ENCODE peak calls at places on chromosomes 4 and X, in six cellular contexts. One of them, this sample, is unnamed.

GRCh38 chrX:16827225-16827624 is 41.0 kb downstream of the TXLNG start:
- DNase-seq in OCI-LY7: no peak
- DNase-seq in IMR-90: peak; percentile 65
- DNase-seq in PC-3: no peak
- DNase-seq in hepatocyte: no peak
- DNase-seq in osteoblast: no peak
- DNase-seq in this sample: peak; percentile 82

GRCh38 chr4:145481164-145481941 is at the start of gene SMAD1:
- DNase-seq in OCI-LY7: peak; percentile 76
- DNase-seq in osteoblast: peak; percentile 96
- DNase-seq in PC-3: peak; percentile 81
- DNase-seq in hepatocyte: peak; percentile 91
- DNase-seq in IMR-90: peak; percentile 82
- DNase-seq in this sample: peak; percentile 87

GRCh38 chr4:145912391-145912790 is 26.2 kb downstream of the ZNF827 start:
- DNase-seq in osteoblast: no peak
- DNase-seq in IMR-90: no peak
- DNase-seq in OCI-LY7: no peak
- DNase-seq in PC-3: no peak
- DNase-seq in hepatocyte: no peak
- DNase-seq in this sample: peak; percentile 7

GRCh38 chr4:147723316-147723715 is 8.6 kb upstream of the ARHGAP10 start:
- DNase-seq in OCI-LY7: no peak
- DNase-seq in hepatocyte: peak; percentile 82
- DNase-seq in osteoblast: peak; percentile 65
- DNase-seq in PC-3: no peak
- DNase-seq in IMR-90: no peak
- DNase-seq in this sample: no peak

GRCh38 chr4:176287546-176287945 is 18.5 kb upstream of the ASB5 start:
- DNase-seq in IMR-90: no peak
- DNase-seq in hepatocyte: no peak
- DNase-seq in osteoblast: no peak
- DNase-seq in PC-3: no peak
- DNase-seq in OCI-LY7: no peak
- DNase-seq in this sample: no peak

GRCh38 chr4:108559911-108560310 is 60.5 kb upstream of the RPL34 start:
- DNase-seq in osteoblast: no peak
- DNase-seq in IMR-90: no peak
- DNase-seq in hepatocyte: no peak
- DNase-seq in PC-3: no peak
- DNase-seq in OCI-LY7: no peak
- DNase-seq in this sample: no peak

GRCh38 chr4:6335040-6335590 is 65.5 kb downstream of the WFS1 start:
- DNase-seq in hepatocyte: no peak
- DNase-seq in IMR-90: no peak
- DNase-seq in PC-3: no peak
- DNase-seq in osteoblast: peak; percentile 69
- DNase-seq in OCI-LY7: no peak
- DNase-seq in this sample: no peak

GRCh38 chrX:107565916-107566602 is 62.3 kb upstream of the PRPS1 start:
- DNase-seq in osteoblast: no peak
- DNase-seq in OCI-LY7: no peak
- DNase-seq in hepatocyte: peak; percentile 72
- DNase-seq in PC-3: peak; percentile 46
- DNase-seq in IMR-90: peak; percentile 70
- DNase-seq in this sample: peak; percentile 51

GRCh38 chr4:55321707-55322264 is 24.3 kb upstream of the SRD5A3 start:
- DNase-seq in osteoblast: no peak
- DNase-seq in hepatocyte: peak; percentile 87
- DNase-seq in PC-3: peak; percentile 98
- DNase-seq in IMR-90: peak; percentile 76
- DNase-seq in OCI-LY7: peak; percentile 70
- DNase-seq in this sample: peak; percentile 63

GRCh38 chrX:134538316-134538715 is 78.4 kb downstream of the HPRT1 start:
- DNase-seq in PC-3: no peak
- DNase-seq in osteoblast: no peak
- DNase-seq in hepatocyte: no peak
- DNase-seq in IMR-90: no peak
- DNase-seq in OCI-LY7: no peak
- DNase-seq in this sample: no peak

GRCh38 chr4:163167333-163167626 is 590 bp upstream of the NAF1 start:
- DNase-seq in hepatocyte: peak; percentile 20
- DNase-seq in OCI-LY7: peak; percentile 3
- DNase-seq in PC-3: no peak
- DNase-seq in IMR-90: peak; percentile 23
- DNase-seq in osteoblast: no peak
- DNase-seq in this sample: no peak

GRCh38 chr4:162163892-162164759 is at the start of gene FSTL5:
- DNase-seq in IMR-90: peak; percentile 2
- DNase-seq in PC-3: peak; percentile 53
- DNase-seq in OCI-LY7: no peak
- DNase-seq in hepatocyte: peak; percentile 89
- DNase-seq in osteoblast: no peak
- DNase-seq in this sample: peak; percentile 82

GRCh38 chr4:146957252-146957651 is 11.6 kb upstream of the TTC29 start:
- DNase-seq in hepatocyte: no peak
- DNase-seq in IMR-90: peak; percentile 85
- DNase-seq in OCI-LY7: no peak
- DNase-seq in PC-3: peak; percentile 78
- DNase-seq in osteoblast: no peak
- DNase-seq in this sample: peak; percentile 77

GRCh38 chrX:40755291-40756249 is 20.2 kb upstream of the MED14 start:
- DNase-seq in osteoblast: no peak
- DNase-seq in hepatocyte: no peak
- DNase-seq in IMR-90: peak; percentile 39
- DNase-seq in PC-3: no peak
- DNase-seq in OCI-LY7: no peak
- DNase-seq in this sample: no peak

GRCh38 chr4:94352996-94353395 is 10.4 kb upstream of the HPGDS start:
- DNase-seq in osteoblast: no peak
- DNase-seq in IMR-90: no peak
- DNase-seq in PC-3: no peak
- DNase-seq in OCI-LY7: no peak
- DNase-seq in hepatocyte: no peak
- DNase-seq in this sample: no peak

GRCh38 chrX:2474963-2475726 is 25.6 kb downstream of the DHRSX start:
- DNase-seq in osteoblast: no peak
- DNase-seq in IMR-90: no peak
- DNase-seq in OCI-LY7: no peak
- DNase-seq in hepatocyte: no peak
- DNase-seq in PC-3: no peak
- DNase-seq in this sample: no peak

GRCh38 chr4:40976343-40976742 is 226.6 kb downstream of the NSUN7 start:
- DNase-seq in PC-3: peak; percentile 79
- DNase-seq in IMR-90: peak; percentile 70
- DNase-seq in OCI-LY7: peak; percentile 75
- DNase-seq in osteoblast: no peak
- DNase-seq in hepatocyte: peak; percentile 72
- DNase-seq in this sample: peak; percentile 42

GRCh38 chr4:62135565-62136156 is 935.5 kb downstream of the ADGRL3 start:
- DNase-seq in osteoblast: no peak
- DNase-seq in IMR-90: no peak
- DNase-seq in OCI-LY7: no peak
- DNase-seq in PC-3: peak; percentile 72
- DNase-seq in hepatocyte: no peak
- DNase-seq in this sample: no peak

GRCh38 chrX:109848451-109849050 is 115.5 kb upstream of the ACSL4 start:
- DNase-seq in osteoblast: no peak
- DNase-seq in IMR-90: no peak
- DNase-seq in PC-3: no peak
- DNase-seq in hepatocyte: no peak
- DNase-seq in OCI-LY7: no peak
- DNase-seq in this sample: no peak

GRCh38 chrX:47366051-47366722 is 4.2 kb upstream of the ZNF157 start:
- DNase-seq in IMR-90: peak; percentile 57
- DNase-seq in PC-3: peak; percentile 43
- DNase-seq in hepatocyte: peak; percentile 71
- DNase-seq in OCI-LY7: peak; percentile 93
- DNase-seq in osteoblast: peak; percentile 82
- DNase-seq in this sample: peak; percentile 72

GRCh38 chr4:155120536-155120935 is 87.9 kb upstream of the NPY2R start:
- DNase-seq in OCI-LY7: no peak
- DNase-seq in PC-3: no peak
- DNase-seq in hepatocyte: no peak
- DNase-seq in osteoblast: no peak
- DNase-seq in IMR-90: no peak
- DNase-seq in this sample: no peak

GRCh38 chr4:94590493-94590892 is 138.8 kb downstream of the PDLIM5 start:
- DNase-seq in IMR-90: no peak
- DNase-seq in osteoblast: no peak
- DNase-seq in OCI-LY7: no peak
- DNase-seq in PC-3: no peak
- DNase-seq in hepatocyte: no peak
- DNase-seq in this sample: no peak

GRCh38 chr4:177386416-177386815 is 55.8 kb downstream of the AGA start:
- DNase-seq in hepatocyte: no peak
- DNase-seq in OCI-LY7: no peak
- DNase-seq in PC-3: no peak
- DNase-seq in IMR-90: no peak
- DNase-seq in osteoblast: no peak
- DNase-seq in this sample: no peak

GRCh38 chr4:94757192-94758140 is at the start of gene BMPR1B:
- DNase-seq in IMR-90: peak; percentile 67
- DNase-seq in OCI-LY7: no peak
- DNase-seq in PC-3: peak; percentile 65
- DNase-seq in hepatocyte: peak; percentile 62
- DNase-seq in osteoblast: no peak
- DNase-seq in this sample: peak; percentile 65

GRCh38 chr4:20251796-20252655 is at the start of gene SLIT2:
- DNase-seq in OCI-LY7: no peak
- DNase-seq in hepatocyte: peak; percentile 92
- DNase-seq in PC-3: peak; percentile 82
- DNase-seq in osteoblast: peak; percentile 98
- DNase-seq in IMR-90: peak; percentile 68
- DNase-seq in this sample: peak; percentile 55

GRCh38 chr4:33940281-33940680 is 2304.0 kb downstream of the ARAP2 start:
- DNase-seq in osteoblast: no peak
- DNase-seq in OCI-LY7: no peak
- DNase-seq in IMR-90: no peak
- DNase-seq in hepatocyte: no peak
- DNase-seq in PC-3: no peak
- DNase-seq in this sample: no peak

GRCh38 chrX:24732705-24733104 is 39.0 kb downstream of the POLA1 start:
- DNase-seq in OCI-LY7: no peak
- DNase-seq in IMR-90: peak; percentile 17
- DNase-seq in hepatocyte: no peak
- DNase-seq in osteoblast: no peak
- DNase-seq in PC-3: peak; percentile 66
- DNase-seq in this sample: no peak

GRCh38 chrX:5399403-5399802 is 829.3 kb downstream of the NLGN4X start:
- DNase-seq in PC-3: no peak
- DNase-seq in hepatocyte: no peak
- DNase-seq in OCI-LY7: no peak
- DNase-seq in IMR-90: no peak
- DNase-seq in osteoblast: no peak
- DNase-seq in this sample: no peak

GRCh38 chr4:169163947-169164668 is 106.6 kb downstream of the SH3RF1 start:
- DNase-seq in OCI-LY7: no peak
- DNase-seq in PC-3: no peak
- DNase-seq in IMR-90: no peak
- DNase-seq in hepatocyte: no peak
- DNase-seq in osteoblast: no peak
- DNase-seq in this sample: no peak

GRCh38 chr4:144611850-144612249 is 34.1 kb upstream of the HHIP start:
- DNase-seq in PC-3: peak; percentile 12
- DNase-seq in OCI-LY7: peak; percentile 12
- DNase-seq in IMR-90: peak; percentile 11
- DNase-seq in hepatocyte: peak; percentile 23
- DNase-seq in osteoblast: no peak
- DNase-seq in this sample: peak; percentile 22

GRCh38 chr4:174256277-174256713 is 27.2 kb downstream of the FBXO8 start:
- DNase-seq in IMR-90: peak; percentile 63
- DNase-seq in OCI-LY7: no peak
- DNase-seq in PC-3: peak; percentile 50
- DNase-seq in hepatocyte: no peak
- DNase-seq in osteoblast: no peak
- DNase-seq in this sample: peak; percentile 11

GRCh38 chr4:96509039-96509741 is 669.3 kb downstream of the PDHA2 start:
- DNase-seq in osteoblast: no peak
- DNase-seq in OCI-LY7: no peak
- DNase-seq in hepatocyte: no peak
- DNase-seq in IMR-90: no peak
- DNase-seq in PC-3: no peak
- DNase-seq in this sample: no peak
- H2AFZ ChIP-seq in osteoblast: no peak overlapping the region
- H2AFZ ChIP-seq in OCI-LY7: no peak overlapping the region
- H2AFZ ChIP-seq in hepatocyte: no peak overlapping the region
- H2AFZ ChIP-seq in IMR-90: no peak overlapping the region
- H2AFZ ChIP-seq in PC-3: no peak overlapping the region
- H2AFZ ChIP-seq in this sample: no peak overlapping the region

GRCh38 chrX:80807606-80808159 is 2.0 kb downstream of the BRWD3 start:
- DNase-seq in IMR-90: no peak
- DNase-seq in PC-3: no peak
- DNase-seq in hepatocyte: no peak
- DNase-seq in osteoblast: peak; percentile 79
- DNase-seq in OCI-LY7: no peak
- DNase-seq in this sample: no peak

GRCh38 chrX:80810365-80810978 is 795 bp upstream of the BRWD3 start:
- DNase-seq in IMR-90: no peak
- DNase-seq in OCI-LY7: peak; percentile 11
- DNase-seq in PC-3: no peak
- DNase-seq in osteoblast: peak; percentile 53
- DNase-seq in hepatocyte: no peak
- DNase-seq in this sample: no peak

GRCh38 chrX:80808854-80809493 is 703 bp downstream of the BRWD3 start:
- DNase-seq in OCI-LY7: peak; percentile 43
- DNase-seq in IMR-90: no peak
- DNase-seq in PC-3: peak; percentile 41
- DNase-seq in hepatocyte: peak; percentile 30
- DNase-seq in osteoblast: peak; percentile 43
- DNase-seq in this sample: peak; percentile 37

GRCh38 chrX:80806557-80806956 is 3.1 kb downstream of the BRWD3 start:
- DNase-seq in hepatocyte: no peak
- DNase-seq in PC-3: no peak
- DNase-seq in IMR-90: no peak
- DNase-seq in OCI-LY7: no peak
- DNase-seq in osteoblast: peak; percentile 10
- DNase-seq in this sample: no peak

GRCh38 chrX:80808160-80808735 is 1.4 kb downstream of the BRWD3 start:
- DNase-seq in osteoblast: no peak
- DNase-seq in PC-3: peak; percentile 80
- DNase-seq in OCI-LY7: peak; percentile 82
- DNase-seq in hepatocyte: peak; percentile 74
- DNase-seq in IMR-90: peak; percentile 67
- DNase-seq in this sample: peak; percentile 71
- H2AFZ ChIP-seq in osteoblast: peak overlapping the region; percentile 78
- H2AFZ ChIP-seq in PC-3: peak overlapping the region; percentile 99
- H2AFZ ChIP-seq in OCI-LY7: no peak overlapping the region
- H2AFZ ChIP-seq in hepatocyte: peak overlapping the region; percentile 95
- H2AFZ ChIP-seq in IMR-90: peak overlapping the region; percentile 94
- H2AFZ ChIP-seq in this sample: peak overlapping the region; percentile 77

GRCh38 chr4:72186714-72187113 is 154.9 kb downstream of the NPFFR2 start:
- DNase-seq in osteoblast: no peak
- DNase-seq in OCI-LY7: no peak
- DNase-seq in hepatocyte: no peak
- DNase-seq in IMR-90: no peak
- DNase-seq in PC-3: no peak
- DNase-seq in this sample: no peak
- H2AFZ ChIP-seq in osteoblast: no peak overlapping the region
- H2AFZ ChIP-seq in OCI-LY7: no peak overlapping the region
- H2AFZ ChIP-seq in hepatocyte: no peak overlapping the region
- H2AFZ ChIP-seq in IMR-90: no peak overlapping the region
- H2AFZ ChIP-seq in PC-3: no peak overlapping the region
- H2AFZ ChIP-seq in this sample: no peak overlapping the region

GRCh38 chrX:115030635-115031034 is 13.2 kb upstream of the IL13RA2 start:
- DNase-seq in OCI-LY7: no peak
- DNase-seq in IMR-90: no peak
- DNase-seq in osteoblast: no peak
- DNase-seq in PC-3: peak; percentile 85
- DNase-seq in hepatocyte: peak; percentile 71
- DNase-seq in this sample: peak; percentile 92
- H2AFZ ChIP-seq in OCI-LY7: no peak overlapping the region
- H2AFZ ChIP-seq in IMR-90: no peak overlapping the region
- H2AFZ ChIP-seq in osteoblast: peak overlapping the region; percentile 36
- H2AFZ ChIP-seq in PC-3: peak overlapping the region; percentile 0
- H2AFZ ChIP-seq in hepatocyte: no peak overlapping the region
- H2AFZ ChIP-seq in this sample: peak overlapping the region; percentile 33